ENCODE peak calls at places on chromosomes 1 and 21, in nine cellular contexts. L is Peyer's patch; K is ovary; B is fibroblast of lung; Q is uterus; Z is cardiac muscle cell; I is left ventricle myocardium inferior; D is naive thymus-derived CD4-positive, alpha-beta T cell; Y is brain microvascular endothelial cell. O is an unnamed sample.

GRCh38 chr1:85030536-85030935 is 17.8 kb downstream of the MCOLN3 start:
- DNase-seq in L (no peak), K (no peak), B (no peak), Q (no peak), Z (no peak), I (no peak), D (no peak), Y (no peak), O (no peak)

GRCh38 chr1:201091256-201091655 is 21.0 kb downstream of the CACNA1S start:
- DNase-seq in L (no peak), K (no peak), B (no peak), Q (no peak), Z (no peak), I (no peak), D (no peak), Y (no peak), O (no peak)

GRCh38 chr1:11828511-11828910 is 19.1 kb downstream of the NPPA start:
- DNase-seq in L (no peak), K (no peak), B (no peak), Q (no peak), Z (no peak), I (no peak), D (no peak), Y (no peak), O (no peak)

GRCh38 chr21:44568667-44569556 is 4.6 kb upstream of the KRTAP10-4 start:
- DNase-seq in L (no peak), K (no peak), B (no peak), Q (no peak), Z (no peak), I (no peak), D (no peak), Y (no peak), O (no peak)

GRCh38 chr1:40622051-40622450 is 43.4 kb downstream of the RIMS3 start:
- DNase-seq in L (peak), K (no peak), B (no peak), Q (no peak), Z (no peak), I (no peak), D (no peak), Y (no peak), O (no peak)

GRCh38 chr1:228884196-228884595 is 148.9 kb downstream of the RHOU start:
- DNase-seq in L (no peak), K (no peak), B (no peak), Q (no peak), Z (no peak), I (no peak), D (no peak), Y (no peak), O (no peak)

GRCh38 chr1:2343023-2343935 is 48.1 kb downstream of the MORN1 start:
- DNase-seq in L (no peak), K (peak), B (no peak), Q (no peak), Z (no peak), I (no peak), D (no peak), Y (no peak), O (peak)

GRCh38 chr1:88200545-88200944 is 483.5 kb upstream of the PKN2 start:
- DNase-seq in L (no peak), K (no peak), B (no peak), Q (no peak), Z (no peak), I (no peak), D (no peak), Y (no peak), O (no peak)

GRCh38 chr1:201222125-201222524 is 31.5 kb downstream of the IGFN1 start:
- DNase-seq in L (peak), K (no peak), B (no peak), Q (no peak), Z (no peak), I (no peak), D (no peak), Y (no peak), O (no peak)

GRCh38 chr1:4931486-4931885 is 277.1 kb downstream of the AJAP1 start:
- DNase-seq in L (no peak), K (peak), B (no peak), Q (no peak), Z (no peak), I (no peak), D (no peak), Y (peak), O (no peak)

GRCh38 chr1:87958201-87958600 is 629.5 kb downstream of the LMO4 start:
- DNase-seq in L (no peak), K (no peak), B (no peak), Q (no peak), Z (no peak), I (no peak), D (no peak), Y (no peak), O (no peak)

GRCh38 chr21:44695641-44696040 is 1.3 kb upstream of the KRTAP10-12 start:
- DNase-seq in L (no peak), K (no peak), B (no peak), Q (no peak), Z (no peak), I (no peak), D (no peak), Y (no peak), O (no peak)

GRCh38 chr1:200206761-200207160 is 179.3 kb downstream of the NR5A2 start:
- DNase-seq in L (no peak), K (no peak), B (no peak), Q (no peak), Z (no peak), I (no peak), D (no peak), Y (no peak), O (no peak)

GRCh38 chr1:64403331-64403730 is 66.6 kb upstream of the CACHD1 start:
- DNase-seq in L (no peak), K (no peak), B (no peak), Q (no peak), Z (no peak), I (no peak), D (no peak), Y (no peak), O (no peak)

GRCh38 chr1:56424744-56425493 is 154.4 kb downstream of the PLPP3 start:
- DNase-seq in L (no peak), K (no peak), B (peak), Q (peak), Z (peak), I (peak), D (no peak), Y (peak), O (peak)

GRCh38 chr1:225603538-225604354 is 49.2 kb downstream of the ENAH start:
- DNase-seq in L (no peak), K (no peak), B (peak), Q (no peak), Z (peak), I (no peak), D (no peak), Y (peak), O (no peak)

GRCh38 chr1:7552402-7552801 is 218.7 kb upstream of the VAMP3 start:
- DNase-seq in L (peak), K (no peak), B (no peak), Q (peak), Z (peak), I (no peak), D (no peak), Y (no peak), O (no peak)

GRCh38 chr1:210500831-210501230 is 172.1 kb downstream of the HHAT start:
- DNase-seq in L (no peak), K (no peak), B (no peak), Q (no peak), Z (peak), I (no peak), D (no peak), Y (no peak), O (no peak)

GRCh38 chr1:153346067-153346723 is 2.4 kb downstream of the PGLYRP4 start:
- DNase-seq in L (no peak), K (no peak), B (no peak), Q (no peak), Z (no peak), I (no peak), D (no peak), Y (no peak), O (no peak)

GRCh38 chr1:234927968-234928635 is 200.5 kb downstream of the TOMM20 start:
- DNase-seq in L (no peak), K (no peak), B (no peak), Q (no peak), Z (no peak), I (no peak), D (no peak), Y (no peak), O (peak)

GRCh38 chr1:26694185-26694572 is 1.6 kb upstream of the ARID1A start:
- DNase-seq in L (no peak), K (no peak), B (no peak), Q (no peak), Z (peak), I (no peak), D (no peak), Y (no peak), O (no peak)

GRCh38 chr1:148263128-148263905 is 111.2 kb upstream of the NBPF11 start:
- DNase-seq in L (peak), K (peak), B (peak), Q (peak), Z (peak), I (peak), D (peak), Y (peak), O (no peak)

GRCh38 chr1:235817101-235817725 is 49.5 kb downstream of the LYST start:
- DNase-seq in L (no peak), K (no peak), B (no peak), Q (no peak), Z (no peak), I (no peak), D (no peak), Y (no peak), O (no peak)

GRCh38 chr1:244730934-244731434 is 78.1 kb downstream of the DESI2 start:
- DNase-seq in L (no peak), K (no peak), B (no peak), Q (no peak), Z (no peak), I (no peak), D (no peak), Y (no peak), O (no peak)

GRCh38 chr1:107246775-107247345 is 106.0 kb downstream of the NTNG1 start:
- DNase-seq in L (no peak), K (no peak), B (no peak), Q (no peak), Z (no peak), I (no peak), D (no peak), Y (no peak), O (no peak)

GRCh38 chr1:228404107-228404720 is 2.4 kb downstream of the TRIM11 start:
- DNase-seq in L (no peak), K (no peak), B (no peak), Q (no peak), Z (no peak), I (no peak), D (peak), Y (no peak), O (peak)

GRCh38 chr1:94067196-94067595 is 53.8 kb downstream of the ABCA4 start:
- DNase-seq in L (no peak), K (no peak), B (peak), Q (no peak), Z (peak), I (no peak), D (no peak), Y (peak), O (no peak)

GRCh38 chr21:41195311-41195710 is 27.4 kb downstream of the BACE2 start:
- DNase-seq in L (no peak), K (no peak), B (no peak), Q (no peak), Z (no peak), I (no peak), D (no peak), Y (no peak), O (no peak)

GRCh38 chr21:45709696-45710268 is 66.3 kb downstream of the PCBP3 start:
- DNase-seq in L (no peak), K (no peak), B (no peak), Q (no peak), Z (no peak), I (no peak), D (no peak), Y (no peak), O (no peak)

GRCh38 chr1:229641306-229641705 is 15.3 kb downstream of the URB2 start:
- DNase-seq in L (no peak), K (no peak), B (no peak), Q (no peak), Z (no peak), I (no peak), D (no peak), Y (no peak), O (no peak)

GRCh38 chr1:156797212-156797871 is 19.3 kb downstream of the SH2D2A start:
- DNase-seq in L (no peak), K (no peak), B (peak), Q (no peak), Z (peak), I (no peak), D (peak), Y (peak), O (no peak)

GRCh38 chr1:21302747-21303715 is 12.8 kb upstream of the ECE1 start:
- DNase-seq in L (peak), K (no peak), B (peak), Q (no peak), Z (peak), I (no peak), D (no peak), Y (no peak), O (no peak)

GRCh38 chr1:203467550-203467921 is 8.1 kb upstream of the PRELP start:
- DNase-seq in L (no peak), K (peak), B (peak), Q (peak), Z (peak), I (peak), D (no peak), Y (no peak), O (peak)

GRCh38 chr21:37225440-37225839 is 41.7 kb downstream of the VPS26C start:
- DNase-seq in L (no peak), K (no peak), B (no peak), Q (no peak), Z (no peak), I (no peak), D (peak), Y (no peak), O (no peak)

GRCh38 chr21:42749226-42749625 is 95.8 kb downstream of the PDE9A start:
- DNase-seq in L (peak), K (no peak), B (no peak), Q (no peak), Z (no peak), I (no peak), D (no peak), Y (no peak), O (no peak)

GRCh38 chr1:226987179-226987536 is 47.1 kb downstream of the COQ8A start:
- DNase-seq in L (no peak), K (no peak), B (no peak), Q (no peak), Z (no peak), I (no peak), D (no peak), Y (no peak), O (no peak)
- H3K27ac ChIP-seq in L (no peak), K (no peak), B (no peak), Q (no peak), Z (peak), I (peak), D (no peak), Y (no peak), O (no peak)

GRCh38 chr1:6028042-6028895 is 17.4 kb upstream of the KCNAB2 start:
- DNase-seq in L (no peak), K (no peak), B (no peak), Q (no peak), Z (peak), I (no peak), D (peak), Y (peak), O (peak)
- H3K4me3 ChIP-seq in L (peak), K (no peak), B (no peak), Q (no peak), Z (no peak), I (peak), D (peak), Y (no peak), O (no peak)

GRCh38 chr1:42945171-42945570 is 13.5 kb downstream of the SLC2A1 start:
- DNase-seq in L (no peak), K (no peak), B (no peak), Q (no peak), Z (no peak), I (no peak), D (no peak), Y (no peak), O (no peak)

GRCh38 chr1:42944207-42944928 is 14.3 kb downstream of the SLC2A1 start:
- DNase-seq in L (no peak), K (no peak), B (no peak), Q (no peak), Z (no peak), I (peak), D (no peak), Y (no peak), O (peak)

GRCh38 chr1:42943166-42943565 is 15.5 kb downstream of the SLC2A1 start:
- DNase-seq in L (peak), K (no peak), B (no peak), Q (no peak), Z (peak), I (peak), D (no peak), Y (peak), O (peak)

GRCh38 chr1:42942444-42942843 is 16.2 kb downstream of the SLC2A1 start:
- DNase-seq in L (peak), K (no peak), B (no peak), Q (no peak), Z (no peak), I (no peak), D (no peak), Y (no peak), O (no peak)

GRCh38 chr1:42943728-42944127 is 14.9 kb downstream of the SLC2A1 start:
- DNase-seq in L (no peak), K (no peak), B (no peak), Q (no peak), Z (no peak), I (no peak), D (no peak), Y (no peak), O (no peak)
- H3K27ac ChIP-seq in L (peak), K (no peak), B (no peak), Q (no peak), Z (no peak), I (peak), D (peak), Y (no peak), O (peak)

GRCh38 chr1:44907909-44908308 is 64.9 kb upstream of the PTCH2 start:
- DNase-seq in L (no peak), K (no peak), B (peak), Q (no peak), Z (peak), I (no peak), D (no peak), Y (no peak), O (no peak)
- H3K4me3 ChIP-seq in L (no peak), K (no peak), B (no peak), Q (no peak), Z (no peak), I (no peak), D (no peak), Y (no peak), O (no peak)

GRCh38 chr1:206719169-206719839 is 34.6 kb downstream of the MAPKAPK2 start:
- DNase-seq in L (no peak), K (no peak), B (no peak), Q (no peak), Z (no peak), I (no peak), D (no peak), Y (no peak), O (peak)
- H3K27ac ChIP-seq in L (no peak), K (no peak), B (no peak), Q (no peak), Z (peak), I (peak), D (no peak), Y (no peak), O (no peak)

GRCh38 chr1:72111662-72112061 is 170.7 kb downstream of the NEGR1 start:
- DNase-seq in L (no peak), K (no peak), B (no peak), Q (no peak), Z (no peak), I (no peak), D (no peak), Y (no peak), O (no peak)
- H3K4me3 ChIP-seq in L (no peak), K (no peak), B (no peak), Q (no peak), Z (no peak), I (no peak), D (no peak), Y (no peak), O (no peak)

O was measured in tibial artery.